ENCODE peak calls at places on chromosomes 11 and 22, in five cellular contexts. One of them, this sample, is unnamed.

GRCh38 chr11:122723576-122723975 is 68.1 kb downstream of the UBASH3B start:
- DNase-seq in Karpas-422: no peak
- DNase-seq in stimulated activated CD4-positive, alpha-beta T cell treated with anti-CD3 and anti-CD28 coated beads, Interleukin-2, amount 100 ng/mL, for 48 hours: no peak
- DNase-seq in T-helper 2 cell: no peak
- DNase-seq in cardiac fibroblast: no peak
- DNase-seq in this sample: no peak

GRCh38 chr22:45441158-45441557 is 27.7 kb downstream of the RIBC2 start:
- DNase-seq in Karpas-422: peak; percentile 68
- DNase-seq in stimulated activated CD4-positive, alpha-beta T cell treated with anti-CD3 and anti-CD28 coated beads, Interleukin-2, amount 100 ng/mL, for 48 hours: peak; percentile 18
- DNase-seq in T-helper 2 cell: no peak
- DNase-seq in cardiac fibroblast: peak; percentile 73
- DNase-seq in this sample: peak; percentile 73

GRCh38 chr11:47494996-47495855 is 46.3 kb upstream of the RAPSN start:
- DNase-seq in Karpas-422: no peak
- DNase-seq in stimulated activated CD4-positive, alpha-beta T cell treated with anti-CD3 and anti-CD28 coated beads, Interleukin-2, amount 100 ng/mL, for 48 hours: no peak
- DNase-seq in T-helper 2 cell: no peak
- DNase-seq in cardiac fibroblast: peak; percentile 67
- DNase-seq in this sample: no peak

GRCh38 chr11:34564807-34565241 is 51.2 kb upstream of the ELF5 start:
- DNase-seq in Karpas-422: no peak
- DNase-seq in stimulated activated CD4-positive, alpha-beta T cell treated with anti-CD3 and anti-CD28 coated beads, Interleukin-2, amount 100 ng/mL, for 48 hours: no peak
- DNase-seq in T-helper 2 cell: no peak
- DNase-seq in cardiac fibroblast: no peak
- DNase-seq in this sample: no peak

GRCh38 chr11:61152816-61153592 is 8.2 kb downstream of the VPS37C start:
- DNase-seq in Karpas-422: no peak
- DNase-seq in stimulated activated CD4-positive, alpha-beta T cell treated with anti-CD3 and anti-CD28 coated beads, Interleukin-2, amount 100 ng/mL, for 48 hours: no peak
- DNase-seq in T-helper 2 cell: no peak
- DNase-seq in cardiac fibroblast: peak; percentile 74
- DNase-seq in this sample: no peak

GRCh38 chr11:122784325-122785155 is 53.8 kb upstream of the CRTAM start:
- DNase-seq in Karpas-422: no peak
- DNase-seq in stimulated activated CD4-positive, alpha-beta T cell treated with anti-CD3 and anti-CD28 coated beads, Interleukin-2, amount 100 ng/mL, for 48 hours: no peak
- DNase-seq in T-helper 2 cell: no peak
- DNase-seq in cardiac fibroblast: peak; percentile 89
- DNase-seq in this sample: no peak

GRCh38 chr11:114562166-114562916 is 2.7 kb upstream of the NXPE1 start:
- DNase-seq in Karpas-422: no peak
- DNase-seq in stimulated activated CD4-positive, alpha-beta T cell treated with anti-CD3 and anti-CD28 coated beads, Interleukin-2, amount 100 ng/mL, for 48 hours: no peak
- DNase-seq in T-helper 2 cell: no peak
- DNase-seq in cardiac fibroblast: peak; percentile 50
- DNase-seq in this sample: no peak

GRCh38 chr11:1782831-1783724 is 19.4 kb upstream of the CTSD start:
- DNase-seq in Karpas-422: no peak
- DNase-seq in stimulated activated CD4-positive, alpha-beta T cell treated with anti-CD3 and anti-CD28 coated beads, Interleukin-2, amount 100 ng/mL, for 48 hours: no peak
- DNase-seq in T-helper 2 cell: no peak
- DNase-seq in cardiac fibroblast: no peak
- DNase-seq in this sample: no peak

GRCh38 chr22:49016909-49017768 is 810.5 kb downstream of the BRD1 start:
- DNase-seq in Karpas-422: no peak
- DNase-seq in stimulated activated CD4-positive, alpha-beta T cell treated with anti-CD3 and anti-CD28 coated beads, Interleukin-2, amount 100 ng/mL, for 48 hours: no peak
- DNase-seq in T-helper 2 cell: no peak
- DNase-seq in cardiac fibroblast: no peak
- DNase-seq in this sample: no peak

GRCh38 chr22:47054231-47055072 is 292.0 kb downstream of the TBC1D22A start:
- DNase-seq in Karpas-422: no peak
- DNase-seq in stimulated activated CD4-positive, alpha-beta T cell treated with anti-CD3 and anti-CD28 coated beads, Interleukin-2, amount 100 ng/mL, for 48 hours: no peak
- DNase-seq in T-helper 2 cell: no peak
- DNase-seq in cardiac fibroblast: no peak
- DNase-seq in this sample: no peak

GRCh38 chr11:108122166-108122628 is 830 bp downstream of the ACAT1 start:
- DNase-seq in Karpas-422: no peak
- DNase-seq in stimulated activated CD4-positive, alpha-beta T cell treated with anti-CD3 and anti-CD28 coated beads, Interleukin-2, amount 100 ng/mL, for 48 hours: no peak
- DNase-seq in T-helper 2 cell: no peak
- DNase-seq in cardiac fibroblast: peak; percentile 44
- DNase-seq in this sample: no peak